ENCODE peak calls at places on chromosome 1, in five cellular contexts. K, H, F, B and O are unnamed samples.

GRCh38 chr1:230156068-230156467 is 89.0 kb downstream of the GALNT2 start:
- DNase-seq in B (no peak), K (no peak), F (no peak), H (no peak), O (no peak)

GRCh38 chr1:160082487-160082886 is 1.1 kb downstream of the KCNJ9 start:
- DNase-seq in H (no peak), F (no peak), K (no peak), B (no peak), O (no peak)

GRCh38 chr1:194358208-194358581 is 1171.8 kb upstream of the B3GALT2 start:
- DNase-seq in K (no peak), B (no peak), H (no peak), F (no peak), O (no peak)

GRCh38 chr1:23742670-23743286 is 493 bp upstream of the ELOA start:
- DNase-seq in B (no peak), F (no peak), H (no peak), K (no peak), O (no peak)

GRCh38 chr1:159091547-159092397 is 15.2 kb upstream of the AIM2 start:
- DNase-seq in F (no peak), B (no peak), K (no peak), H (no peak), O (no peak)

GRCh38 chr1:201826830-201827229 is 2.1 kb upstream of the IPO9 start:
- DNase-seq in K (no peak), H (no peak), F (no peak), B (no peak), O (no peak)

GRCh38 chr1:201898992-201899391 is 10.3 kb downstream of the SHISA4 start:
- DNase-seq in F (no peak), H (no peak), B (no peak), K (no peak), O (no peak)

GRCh38 chr1:224769987-224770693 is 154.0 kb downstream of the CNIH3 start:
- DNase-seq in B (peak), F (no peak), H (no peak), K (no peak), O (no peak)

GRCh38 chr1:34688358-34688757 is 66.5 kb upstream of the GJB5 start:
- DNase-seq in K (no peak), B (peak), H (no peak), F (no peak), O (no peak)

GRCh38 chr1:239843556-239843955 is 248.1 kb upstream of the FMN2 start:
- DNase-seq in B (no peak), K (no peak), H (no peak), F (no peak), O (no peak)

GRCh38 chr1:66696771-66697170 is 55.5 kb upstream of the DYNLT5 start:
- DNase-seq in B (no peak), K (no peak), F (no peak), H (no peak), O (no peak)

GRCh38 chr1:4778056-4778455 is 123.6 kb downstream of the AJAP1 start:
- DNase-seq in B (no peak), K (peak), F (peak), H (no peak), O (no peak)

GRCh38 chr1:183739082-183739481 is 65.8 kb upstream of the RGL1 start:
- DNase-seq in H (no peak), F (no peak), K (no peak), B (no peak), O (no peak)

GRCh38 chr1:47830856-47831255 is 166.3 kb downstream of the TRABD2B start:
- DNase-seq in H (no peak), B (no peak), K (no peak), F (no peak), O (no peak)

GRCh38 chr1:46991083-46991923 is 32.2 kb upstream of the CYP4X1 start:
- DNase-seq in K (no peak), F (peak), B (peak), H (peak), O (no peak)

GRCh38 chr1:20474333-20474975 is 11.6 kb downstream of the CAMK2N1 start:
- DNase-seq in B (no peak), K (no peak), F (no peak), H (no peak), O (no peak)

GRCh38 chr1:20477355-20478071 is 8.5 kb downstream of the CAMK2N1 start:
- DNase-seq in B (no peak), H (no peak), F (no peak), K (peak), O (no peak)

GRCh38 chr1:20475002-20475401 is 11.0 kb downstream of the CAMK2N1 start:
- DNase-seq in F (no peak), K (no peak), B (no peak), H (no peak), O (no peak)

GRCh38 chr1:20478072-20478660 is 7.8 kb downstream of the CAMK2N1 start:
- DNase-seq in F (no peak), B (no peak), H (no peak), K (no peak), O (no peak)

DNA sequence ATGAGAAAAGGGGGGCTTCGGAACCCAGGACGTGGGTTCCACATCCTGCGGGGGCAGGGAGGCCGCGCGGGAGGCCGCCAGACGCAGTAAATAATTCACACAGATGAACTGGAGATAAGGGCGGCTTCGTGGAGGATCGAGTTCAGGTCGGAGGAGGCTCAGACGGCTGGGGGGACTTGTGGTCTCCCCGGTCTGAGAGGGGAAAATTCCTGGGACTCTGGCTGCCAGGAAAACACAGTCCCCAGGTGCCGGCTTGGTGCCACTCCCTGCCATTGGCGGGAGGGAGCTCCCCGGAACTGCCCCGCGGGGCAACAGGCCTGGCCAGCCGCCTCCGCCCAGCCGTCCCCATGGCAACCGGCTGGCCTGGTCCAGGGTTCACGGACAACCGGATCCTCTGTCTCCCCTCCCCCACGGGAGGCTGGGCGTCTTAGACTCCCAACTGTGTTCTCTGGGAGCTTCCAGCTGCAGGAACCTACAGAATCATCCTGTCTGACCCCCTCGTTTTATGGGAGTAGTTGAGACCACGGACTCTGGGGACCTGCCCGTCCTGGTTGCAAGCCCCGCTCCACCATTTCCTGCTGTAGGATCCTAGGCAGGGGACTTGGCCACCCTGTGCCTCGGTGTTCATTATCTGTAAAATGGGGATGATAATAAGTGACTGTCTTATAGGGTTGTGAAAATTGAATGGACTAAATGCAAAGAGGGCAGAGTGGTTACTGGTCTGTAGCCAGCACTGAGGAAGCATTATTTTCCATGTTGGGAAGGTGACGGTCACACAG is 9.6 kb downstream of the CAMK2N1 start:
- DNase-seq in F (peak), K (peak), B (peak), H (no peak), O (no peak)
- TF ChIP-seq ZBTB33 in F (no peak), K (no peak), B (peak), H (no peak), O (no peak)

GRCh38 chr1:212656730-212657129 is 42.9 kb downstream of the BATF3 start:
- DNase-seq in F (no peak), H (no peak), B (no peak), K (no peak), O (no peak)
- TF ChIP-seq ZBTB33 in F (no peak), H (no peak), B (no peak), K (no peak), O (no peak)

GRCh38 chr1:10897981-10898728 is 101.7 kb upstream of the CASZ1 start:
- DNase-seq in B (no peak), F (no peak), K (no peak), H (no peak), O (no peak)
- TF ChIP-seq ZBTB33 in B (no peak), F (no peak), K (no peak), H (no peak), O (no peak)

GRCh38 chr1:41371630-41372599 is 10.7 kb downstream of the FOXO6 start:
- DNase-seq in H (no peak), K (peak), B (peak), F (peak), O (no peak)
- TF ChIP-seq ZBTB33 in H (no peak), K (no peak), B (no peak), F (no peak), O (no peak)

DNA sequence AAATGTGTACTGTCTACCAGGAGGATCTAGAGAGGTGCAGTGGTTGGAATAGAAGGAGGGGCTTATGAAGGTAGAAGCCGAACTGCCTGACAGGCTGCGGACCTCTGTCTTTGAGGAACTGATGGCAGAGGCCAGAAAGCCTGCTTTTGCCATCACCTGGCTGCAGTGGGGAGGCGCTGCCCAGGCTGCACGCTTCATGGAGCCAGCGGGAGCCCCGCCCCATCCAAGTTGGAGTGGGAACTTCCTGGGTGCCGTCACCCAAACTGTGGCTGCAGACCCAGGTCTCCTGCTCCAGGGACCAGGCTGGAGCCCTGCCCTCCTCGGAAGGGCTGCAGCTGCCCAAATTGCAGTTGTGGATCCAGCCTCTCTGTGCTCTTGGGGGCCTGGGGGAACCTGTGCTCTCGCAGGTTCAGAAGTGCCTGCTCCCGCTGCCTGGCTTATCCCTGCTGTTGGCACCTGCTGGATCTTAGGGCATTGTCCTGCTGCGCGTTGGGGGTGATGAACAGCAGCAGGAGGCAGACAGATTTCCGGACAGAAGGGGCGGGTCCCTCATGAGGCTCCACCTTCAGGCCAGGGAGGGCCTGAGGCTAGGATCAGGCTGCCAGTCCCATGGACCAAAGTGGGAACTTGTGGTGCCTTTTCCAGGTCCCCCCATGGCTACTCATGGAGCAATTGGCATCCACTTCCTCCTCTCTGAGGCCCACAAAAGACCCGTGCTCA is 118.0 kb upstream of the PLPPR4 start:
- DNase-seq in H (no peak), B (no peak), K (no peak), F (no peak), O (no peak)
- TF ChIP-seq ZBTB33 in H (no peak), B (no peak), K (no peak), F (no peak), O (no peak)

GRCh38 chr1:234638832-234639799 is 29.1 kb upstream of the IRF2BP2 start:
- DNase-seq in B (peak), K (no peak), H (no peak), F (no peak), O (no peak)
- TF ChIP-seq ZBTB33 in B (no peak), K (no peak), H (no peak), F (no peak), O (no peak)

GRCh38 chr1:21325731-21326387 is 35.6 kb upstream of the ECE1 start:
- DNase-seq in B (no peak), F (no peak), H (no peak), K (no peak), O (no peak)

GRCh38 chr1:21322681-21323016 is 32.4 kb upstream of the ECE1 start:
- DNase-seq in H (no peak), F (no peak), B (no peak), K (no peak), O (no peak)

GRCh38 chr1:21325231-21325718 is 35.0 kb upstream of the ECE1 start:
- DNase-seq in F (no peak), K (no peak), H (no peak), B (no peak), O (no peak)

GRCh38 chr1:21323091-21323490 is 32.8 kb upstream of the ECE1 start:
- DNase-seq in H (no peak), K (no peak), F (no peak), B (no peak), O (no peak)

DNA sequence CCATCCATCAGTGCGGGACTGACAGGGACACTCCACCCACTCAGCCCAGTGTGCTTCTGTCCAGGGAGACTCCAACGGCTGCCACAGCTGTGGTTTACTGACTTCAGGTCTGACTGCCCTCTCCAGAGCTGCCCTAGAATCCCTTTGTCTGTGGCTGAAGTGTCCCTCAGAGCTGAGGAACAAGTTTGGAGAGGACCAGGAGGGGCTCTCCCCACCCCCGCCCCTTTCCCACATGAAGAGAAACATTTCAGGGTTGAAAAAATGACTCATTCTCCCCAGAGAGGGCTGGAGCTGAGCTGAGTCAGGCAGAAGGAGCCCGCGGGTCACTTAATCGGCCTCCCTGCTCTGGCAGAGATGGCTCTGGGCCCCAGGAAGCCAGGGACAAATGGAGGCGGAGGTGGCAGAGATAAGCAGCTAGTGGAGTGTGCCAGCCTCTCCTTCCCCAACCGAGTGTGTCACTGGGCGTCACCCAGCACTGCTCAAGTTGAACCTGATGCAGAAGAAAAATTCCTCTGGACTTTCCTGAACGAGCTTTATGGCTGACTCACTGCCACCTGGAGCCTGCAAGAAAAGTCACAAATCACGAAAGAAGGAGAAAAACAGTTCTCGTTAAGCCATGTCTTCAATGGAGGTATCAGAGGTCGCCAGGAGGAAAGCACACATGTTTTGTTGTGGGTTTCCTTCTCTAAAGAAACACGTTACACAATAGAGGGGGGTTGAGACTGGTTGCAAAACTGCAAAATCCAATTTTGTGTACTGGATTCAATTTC is 34.3 kb upstream of the ECE1 start:
- DNase-seq in B (no peak), F (peak), H (peak), K (peak), O (peak)
- TF ChIP-seq ZBTB33 in B (no peak), F (no peak), H (no peak), K (no peak), O (no peak)

DNA sequence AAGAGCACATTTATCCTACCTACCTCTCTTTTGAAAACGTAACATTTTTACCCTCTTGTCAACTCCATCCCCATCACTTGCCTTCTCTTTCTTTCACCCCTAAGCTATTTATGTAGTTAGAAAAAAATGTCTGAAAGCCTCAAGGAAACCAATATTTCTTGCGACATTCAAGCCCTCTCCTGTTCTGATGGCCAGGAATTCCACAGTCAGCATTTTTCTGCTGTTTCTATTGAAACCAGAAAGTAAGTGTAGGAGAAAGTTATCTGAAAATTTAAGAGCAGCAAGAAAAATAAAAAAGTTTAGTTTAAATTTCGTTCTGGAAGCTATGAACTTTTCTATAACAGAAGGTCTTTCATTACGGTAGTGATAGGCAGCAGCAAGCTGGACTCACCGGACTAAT is 247.6 kb upstream of the PBX1 start:
- DNase-seq in H (no peak), B (no peak), F (no peak), K (no peak), O (no peak)
- TF ChIP-seq ZBTB33 in H (no peak), B (no peak), F (no peak), K (no peak), O (no peak)